ENCODE peak calls at places on chromosomes 1 and 21, in eight cellular contexts. C, R, S, O, A, P, K and E are unnamed samples.

GRCh38 chr1:187244623-187245022 is 415.9 kb downstream of the PLA2G4A start:
- DNase-seq in C (no peak), R (no peak), S (no peak), O (no peak), A (no peak), P (no peak), K (no peak), E (no peak)

GRCh38 chr1:119917304-119918055 is 21.2 kb upstream of the ADAM30 start:
- DNase-seq in C (no peak), R (no peak), S (no peak), O (no peak), A (no peak), P (no peak), K (no peak), E (no peak)

GRCh38 chr1:178048426-178048825 is 45.5 kb upstream of the RASAL2 start:
- DNase-seq in C (no peak), R (no peak), S (no peak), O (no peak), A (no peak), P (no peak), K (no peak), E (peak)

GRCh38 chr1:229753764-229754553 is 127.9 kb downstream of the URB2 start:
- DNase-seq in C (peak), R (no peak), S (no peak), O (no peak), A (no peak), P (no peak), K (peak), E (no peak)

GRCh38 chr1:213201380-213202155 is 150.5 kb downstream of the RPS6KC1 start:
- DNase-seq in C (no peak), R (peak), S (no peak), O (no peak), A (no peak), P (no peak), K (no peak), E (no peak)

GRCh38 chr1:168621356-168621755 is 45.0 kb downstream of the XCL1 start:
- DNase-seq in C (no peak), R (no peak), S (no peak), O (no peak), A (no peak), P (no peak), K (no peak), E (no peak)

GRCh38 chr1:203590559-203590958 is 36.1 kb upstream of the ATP2B4 start:
- DNase-seq in C (no peak), R (no peak), S (no peak), O (no peak), A (no peak), P (no peak), K (no peak), E (no peak)

GRCh38 chr1:87684194-87684593 is 355.5 kb downstream of the LMO4 start:
- DNase-seq in C (peak), R (no peak), S (no peak), O (no peak), A (no peak), P (no peak), K (no peak), E (no peak)

GRCh38 chr1:65309317-65310077 is at the start of gene DNAJC6:
- DNase-seq in C (peak), R (no peak), S (no peak), O (peak), A (peak), P (peak), K (peak), E (peak)

GRCh38 chr21:32807717-32808380 is 36.3 kb upstream of the PAXBP1 start:
- DNase-seq in C (peak), R (peak), S (no peak), O (no peak), A (no peak), P (no peak), K (no peak), E (peak)

GRCh38 chr1:218990019-218990418 is 183.7 kb upstream of the LYPLAL1 start:
- DNase-seq in C (no peak), R (no peak), S (no peak), O (no peak), A (no peak), P (no peak), K (no peak), E (no peak)

GRCh38 chr1:231678021-231678432 is 51.4 kb downstream of the DISC1 start:
- DNase-seq in C (no peak), R (no peak), S (no peak), O (no peak), A (no peak), P (no peak), K (no peak), E (no peak)

DNA sequence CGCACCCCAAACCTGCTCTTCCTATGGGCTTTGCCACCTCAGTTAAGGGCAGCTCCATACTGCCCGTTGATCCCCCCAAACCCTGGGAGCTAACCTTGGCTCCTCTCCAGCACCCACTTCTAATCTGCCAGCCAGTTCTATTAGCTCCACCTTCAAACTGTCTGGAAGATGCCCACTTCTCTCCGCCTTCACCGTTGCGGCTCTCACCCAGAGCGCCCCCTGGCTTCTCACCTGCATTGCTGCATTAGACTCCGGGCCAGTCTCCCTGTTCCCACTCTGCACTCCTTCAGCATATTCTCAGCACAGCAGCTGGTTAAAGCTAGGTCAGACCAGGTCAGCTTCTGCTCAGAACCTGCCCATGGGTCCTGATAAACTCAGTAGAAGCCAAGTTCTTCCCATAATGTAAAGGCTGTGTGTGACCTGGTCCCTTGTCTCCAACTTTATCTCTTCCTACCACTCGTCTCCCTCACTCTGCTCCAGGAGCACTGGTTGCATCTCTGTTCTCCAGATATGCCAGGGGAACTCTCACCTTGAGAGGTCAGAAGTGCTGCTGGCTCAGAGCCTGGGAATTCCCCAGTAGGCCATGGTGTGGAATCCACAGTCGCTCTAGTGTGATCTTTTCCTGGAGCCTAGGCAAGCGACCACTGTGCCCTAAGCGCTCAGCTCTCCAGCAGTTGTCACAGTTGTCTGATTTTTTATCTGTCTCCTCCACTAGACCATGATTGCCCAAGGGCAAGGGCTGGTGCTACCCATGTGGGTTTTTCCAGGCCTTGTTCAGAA is 150.3 kb downstream of the HMGB4 start:
- DNase-seq in C (no peak), R (peak), S (peak), O (no peak), A (peak), P (peak), K (no peak), E (no peak)
- TF ChIP-seq CTCF in C (no peak), R (peak), S (peak), O (peak), A (peak), P (peak), K (no peak), E (peak)

DNA sequence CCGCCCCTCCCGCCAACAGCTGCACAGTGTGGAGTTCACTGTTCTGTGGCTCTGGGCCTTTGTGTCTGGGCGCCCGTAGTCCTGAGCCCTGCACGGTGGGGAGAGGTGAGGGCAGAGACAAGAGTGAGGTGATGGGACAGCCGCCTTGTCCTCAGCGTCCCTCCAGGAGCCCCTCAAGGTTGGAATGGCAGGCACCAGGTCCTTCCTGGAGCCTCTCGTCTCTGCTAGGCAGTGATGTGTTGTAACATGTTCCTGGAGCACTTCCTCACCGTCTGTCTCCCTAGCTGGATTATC is 44.5 kb upstream of the C1orf174 start:
- DNase-seq in C (no peak), R (no peak), S (no peak), O (no peak), A (no peak), P (no peak), K (no peak), E (no peak)
- H3K4me3 ChIP-seq in C (no peak), R (no peak), S (no peak), O (no peak), A (no peak), P (no peak), K (no peak), E (no peak)

GRCh38 chr1:1975535-1975934 is 28.1 kb downstream of the CFAP74 start:
- DNase-seq in C (no peak), R (no peak), S (no peak), O (no peak), A (no peak), P (no peak), K (no peak), E (no peak)
- TF ChIP-seq CTCF in C (no peak), R (no peak), S (no peak), O (no peak), A (no peak), P (no peak), K (no peak), E (no peak)

DNA sequence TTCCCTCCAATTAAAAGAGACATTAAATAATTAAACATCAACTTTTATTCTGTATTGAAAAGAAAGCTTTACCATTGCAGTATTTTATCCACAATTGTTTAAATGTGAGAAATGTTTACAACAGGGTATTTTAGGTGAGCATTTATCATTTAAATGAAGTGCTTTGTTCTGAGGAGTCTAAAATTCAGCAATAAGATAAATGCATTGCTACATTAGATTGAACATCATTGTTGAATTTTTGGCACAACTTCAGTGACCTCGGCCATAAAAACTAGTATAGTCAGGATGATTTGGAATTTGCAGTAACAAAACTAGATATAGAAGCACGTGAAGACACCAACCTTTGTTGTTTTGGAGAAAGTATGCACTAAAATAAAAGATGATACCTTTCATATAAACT is 692.9 kb downstream of the USP25 start:
- DNase-seq in C (no peak), R (no peak), S (no peak), O (no peak), A (no peak), P (no peak), K (no peak), E (no peak)
- H3K4me3 ChIP-seq in C (no peak), R (no peak), S (no peak), O (no peak), A (peak), P (peak), K (peak), E (no peak)

GRCh38 chr1:180230416-180230790 is 339 bp downstream of the LHX4 start:
- DNase-seq in C (no peak), R (no peak), S (no peak), O (peak), A (no peak), P (no peak), K (no peak), E (no peak)

GRCh38 chr1:180232521-180233043 is 2.5 kb downstream of the LHX4 start:
- DNase-seq in C (no peak), R (no peak), S (no peak), O (no peak), A (no peak), P (no peak), K (no peak), E (no peak)

GRCh38 chr1:180233191-180234011 is 3.3 kb downstream of the LHX4 start:
- DNase-seq in C (no peak), R (no peak), S (no peak), O (no peak), A (no peak), P (no peak), K (no peak), E (no peak)

GRCh38 chr1:180230791-180231505 is 884 bp downstream of the LHX4 start:
- DNase-seq in C (no peak), R (peak), S (no peak), O (peak), A (no peak), P (no peak), K (no peak), E (peak)

GRCh38 chr1:180231506-180232420 is 1.7 kb downstream of the LHX4 start:
- DNase-seq in C (no peak), R (peak), S (no peak), O (peak), A (no peak), P (no peak), K (no peak), E (no peak)
- TF ChIP-seq CTCF in C (no peak), R (no peak), S (peak), O (peak), A (no peak), P (no peak), K (no peak), E (peak)